ENCODE peak calls at places on chromosome 6, in nine cellular contexts. G is mammary epithelial cell; B is GM06990; T is NCI-H460; A is NCI-H510A treated with DMSO at 0.1 percent for 48 hours; Z is activated T-cell treated with anti-CD3 and anti-CD28 coated beads, Interleukin-2, amount 50 U/mL, for 72 hours; H is IMR-90; R is AG09319; F is tibial artery. P is an unnamed sample.

GRCh38 chr6:168160506-168161370 is 81.7 kb upstream of the FRMD1 start:
- DNase-seq in H (no peak), B (no peak), F (peak), A (no peak), T (no peak), G (no peak), Z (no peak), R (no peak), P (peak)

GRCh38 chr6:25318589-25318988 is 39.4 kb downstream of the CARMIL1 start:
- DNase-seq in G (no peak), Z (no peak), H (no peak), T (no peak), A (no peak), B (no peak), F (no peak), R (no peak), P (no peak)

GRCh38 chr6:108651287-108651686 is 90.6 kb downstream of the FOXO3 start:
- DNase-seq in R (no peak), B (no peak), F (no peak), Z (no peak), T (no peak), H (no peak), G (no peak), A (no peak), P (no peak)

GRCh38 chr6:108874470-108875160 is 26.4 kb downstream of the ARMC2 start:
- DNase-seq in T (no peak), R (no peak), Z (peak), B (peak), H (peak), F (no peak), A (no peak), G (no peak), P (peak)

GRCh38 chr6:88263591-88263990 is 97.4 kb upstream of the CNR1 start:
- DNase-seq in H (no peak), R (no peak), T (no peak), B (no peak), G (no peak), A (no peak), Z (no peak), F (no peak), P (no peak)

GRCh38 chr6:107491791-107492674 is 2.1 kb downstream of the SOBP start:
- DNase-seq in B (no peak), A (no peak), F (peak), R (peak), H (peak), G (peak), T (no peak), Z (no peak), P (no peak)

GRCh38 chr6:132087391-132087790 is 136.2 kb upstream of the CCN2 start:
- DNase-seq in G (no peak), H (no peak), B (no peak), T (no peak), A (no peak), R (no peak), F (no peak), Z (no peak), P (no peak)

GRCh38 chr6:39843305-39844020 is 51.3 kb downstream of the DAAM2 start:
- DNase-seq in Z (no peak), B (no peak), A (no peak), R (no peak), H (peak), F (no peak), T (no peak), G (no peak), P (no peak)

GRCh38 chr6:157790548-157791160 is 32.4 kb upstream of the SNX9 start:
- DNase-seq in R (no peak), T (no peak), A (no peak), Z (no peak), B (no peak), H (no peak), F (no peak), G (no peak), P (no peak)

GRCh38 chr6:128208851-128209580 is 308.2 kb upstream of the THEMIS start:
- DNase-seq in T (no peak), Z (no peak), F (no peak), G (peak), A (no peak), R (no peak), H (peak), B (no peak), P (no peak)

GRCh38 chr6:52876056-52876787 is 33.3 kb downstream of the GSTA3 start:
- DNase-seq in R (no peak), F (no peak), H (peak), T (no peak), G (no peak), A (peak), Z (no peak), B (no peak), P (no peak)

GRCh38 chr6:26576929-26577719 is 19.6 kb upstream of the ABT1 start:
- DNase-seq in A (no peak), G (peak), R (peak), H (peak), Z (peak), T (peak), F (no peak), B (peak), P (peak)

GRCh38 chr6:150403458-150404245 is 34.8 kb downstream of the IYD start:
- DNase-seq in Z (no peak), B (no peak), G (peak), F (peak), H (peak), R (no peak), T (peak), A (no peak), P (no peak)

GRCh38 chr6:1586256-1586655 is 23.5 kb upstream of the FOXC1 start:
- DNase-seq in Z (no peak), T (no peak), B (no peak), G (no peak), A (no peak), R (no peak), F (no peak), H (no peak), P (no peak)

GRCh38 chr6:37303891-37304503 is 46.1 kb upstream of the TMEM217 start:
- DNase-seq in B (no peak), T (peak), R (no peak), Z (peak), F (no peak), H (peak), G (peak), A (peak), P (no peak)

GRCh38 chr6:128209771-128210170 is 308.9 kb upstream of the THEMIS start:
- DNase-seq in A (no peak), F (no peak), G (no peak), T (no peak), B (no peak), R (no peak), Z (no peak), H (peak), P (no peak)

GRCh38 chr6:35052694-35053565 is 88.2 kb downstream of the TCP11 start:
- DNase-seq in H (peak), F (peak), Z (no peak), R (no peak), A (no peak), G (no peak), B (no peak), T (no peak), P (no peak)

GRCh38 chr6:98821739-98822405 is 12.5 kb upstream of the POU3F2 start:
- DNase-seq in R (no peak), A (no peak), G (no peak), T (no peak), Z (no peak), F (no peak), H (no peak), B (no peak), P (no peak)

GRCh38 chr6:48311301-48311700 is 200.3 kb upstream of the PTCHD4 start:
- DNase-seq in G (no peak), H (no peak), A (no peak), B (no peak), Z (no peak), F (no peak), R (no peak), T (no peak), P (no peak)

GRCh38 chr6:123802697-123803455 is 789 bp upstream of the NKAIN2 start:
- DNase-seq in T (no peak), A (peak), R (peak), H (peak), F (peak), Z (peak), B (peak), G (peak), P (peak)

GRCh38 chr6:112749673-112750072 is 402.5 kb downstream of the RFPL4B start:
- DNase-seq in T (no peak), R (no peak), H (no peak), A (no peak), G (no peak), F (no peak), B (no peak), Z (no peak), P (no peak)

GRCh38 chr6:96809119-96809518 is 28.2 kb downstream of the GPR63 start:
- DNase-seq in F (no peak), A (no peak), T (no peak), B (no peak), H (peak), R (no peak), G (no peak), Z (no peak), P (no peak)

GRCh38 chr6:154347981-154348380 is 8.6 kb downstream of the IPCEF1 start:
- DNase-seq in B (no peak), R (no peak), Z (no peak), A (no peak), H (peak), F (no peak), G (no peak), T (no peak), P (no peak)

GRCh38 chr6:166551797-166552495 is 34.5 kb downstream of the RAMACL start:
- DNase-seq in Z (no peak), F (no peak), A (no peak), R (no peak), T (no peak), H (no peak), B (no peak), G (no peak), P (no peak)

GRCh38 chr6:47419621-47420020 is 58.0 kb upstream of the CD2AP start:
- DNase-seq in T (no peak), B (no peak), R (no peak), H (no peak), A (no peak), Z (no peak), G (peak), F (no peak), P (no peak)

GRCh38 chr6:166485651-166486535 is 100.6 kb downstream of the RAMACL start:
- DNase-seq in A (no peak), R (no peak), F (no peak), G (no peak), Z (no peak), B (no peak), T (no peak), H (no peak), P (no peak)

GRCh38 chr6:63504777-63505384 is 67.4 kb upstream of the LOC128125822 start:
- DNase-seq in Z (peak), T (no peak), A (no peak), R (no peak), F (no peak), H (no peak), G (no peak), B (peak), P (no peak)

GRCh38 chr6:44172759-44173500 is 14.3 kb downstream of the CAPN11 start:
- DNase-seq in G (peak), B (peak), H (peak), A (peak), Z (peak), T (peak), R (peak), F (peak), P (peak)

GRCh38 chr6:82040405-82041221 is 206.9 kb downstream of the IBTK start:
- DNase-seq in G (peak), R (peak), T (peak), H (peak), B (no peak), F (no peak), Z (peak), A (no peak), P (no peak)

GRCh38 chr6:751765-752164 is 58.8 kb upstream of the EXOC2 start:
- DNase-seq in Z (no peak), B (no peak), F (no peak), T (no peak), G (no peak), R (no peak), A (no peak), H (no peak), P (no peak)

GRCh38 chr6:103893082-103893481 is 966.6 kb downstream of the HACE1 start:
- DNase-seq in Z (no peak), G (no peak), R (no peak), F (no peak), T (no peak), A (no peak), H (no peak), B (no peak), P (no peak)

GRCh38 chr6:25971187-25971811 is 8.7 kb downstream of the TRIM38 start:
- DNase-seq in F (peak), G (peak), A (no peak), T (peak), Z (no peak), H (peak), B (no peak), R (peak), P (no peak)

GRCh38 chr6:21937466-21937865 is 343.9 kb downstream of the SOX4 start:
- DNase-seq in B (no peak), F (no peak), H (no peak), R (no peak), Z (no peak), A (no peak), T (no peak), G (no peak), P (no peak)

GRCh38 chr6:152329640-152330202 is 307.4 kb downstream of the SYNE1 start:
- DNase-seq in R (no peak), H (no peak), T (no peak), A (no peak), G (no peak), F (no peak), B (no peak), Z (no peak), P (peak)

GRCh38 chr6:98014791-98015201 is 731.8 kb upstream of the MMS22L start:
- DNase-seq in B (no peak), H (no peak), A (peak), R (no peak), F (no peak), Z (no peak), T (no peak), G (no peak), P (no peak)

GRCh38 chr6:33164176-33164575 is 28.1 kb downstream of the COL11A2 start:
- DNase-seq in H (no peak), R (no peak), Z (no peak), A (no peak), B (no peak), G (no peak), T (no peak), F (no peak), P (no peak)

GRCh38 chr6:52650946-52651345 is 20.0 kb upstream of the TMEM14A start:
- DNase-seq in R (no peak), H (peak), A (no peak), B (no peak), Z (no peak), F (no peak), T (no peak), G (no peak), P (no peak)

P was measured in stimulated activated effector memory CD8-positive, alpha-beta T cell treated with anti-CD3 and anti-CD28 coated beads, Interleukin-12 subunit alpha, Interleukin-12 subunit beta, amount 100 ng/mL, for 72 hours.